ENCODE peak calls at places on chromosomes 13 and 19, in four cellular contexts. H, W, K and E are unnamed samples.

GRCh38 chr13:73336789-73337188 is 278.0 kb downstream of the KLF5 start:
- DNase-seq in H (no peak), K (no peak), W (no peak), E (no peak)

GRCh38 chr19:6271721-6272410 is 7.9 kb downstream of the MLLT1 start:
- DNase-seq in H (peak), K (no peak), W (no peak), E (no peak)

GRCh38 chr13:93045836-93046235 is 180.8 kb upstream of the GPC6 start:
- DNase-seq in H (no peak), K (no peak), W (no peak), E (no peak)

GRCh38 chr19:42601811-42602443 is 7.2 kb upstream of the CEACAM8 start:
- DNase-seq in W (peak), H (no peak), K (no peak), E (no peak)

GRCh38 chr13:44930907-44931676 is 58.2 kb downstream of the NUFIP1 start:
- DNase-seq in W (no peak), K (no peak), H (no peak), E (no peak)

GRCh38 chr13:44243198-44243852 is 130.3 kb upstream of the SERP2 start:
- DNase-seq in H (no peak), K (no peak), W (no peak), E (no peak)

GRCh38 chr13:81133066-81133465 is 792.1 kb upstream of the SPRY2 start:
- DNase-seq in W (no peak), H (no peak), K (no peak), E (no peak)

GRCh38 chr13:85969331-85969730 is 170.1 kb upstream of the SLITRK6 start:
- DNase-seq in W (no peak), K (no peak), H (no peak), E (no peak)

GRCh38 chr13:110866491-110867170 is 48.2 kb downstream of the ANKRD10 start:
- DNase-seq in H (no peak), K (no peak), W (no peak), E (no peak)

GRCh38 chr13:27018882-27019281 is 152.7 kb downstream of the USP12 start:
- DNase-seq in W (no peak), H (no peak), K (no peak), E (no peak)

GRCh38 chr19:54420383-54421168 is 5.3 kb downstream of the TTYH1 start:
- DNase-seq in W (no peak), K (no peak), H (no peak), E (no peak)

GRCh38 chr13:27921961-27922910 is 2.4 kb downstream of the PDX1 start:
- DNase-seq in K (no peak), W (no peak), H (no peak), E (peak)

GRCh38 chr13:98507060-98507797 is 69.7 kb downstream of the STK24 start:
- DNase-seq in W (no peak), H (no peak), K (no peak), E (no peak)

GRCh38 chr19:54133312-54133956 is 4.1 kb upstream of the CNOT3 start:
- DNase-seq in W (peak), H (no peak), K (no peak), E (no peak)

GRCh38 chr13:34462843-34463242 is 479.2 kb upstream of the NBEA start:
- DNase-seq in W (no peak), K (no peak), H (no peak), E (no peak)

GRCh38 chr19:10334340-10335148 is 1.2 kb upstream of the RAVER1 start:
- DNase-seq in W (peak), K (no peak), H (peak), E (no peak)

GRCh38 chr19:38912600-38913514 is 871 bp upstream of the CCER2 start:
- DNase-seq in H (no peak), K (no peak), W (no peak), E (no peak)

GRCh38 chr13:104872153-104872552 is 1663.3 kb downstream of the EFNB2 start:
- DNase-seq in K (no peak), W (no peak), H (no peak), E (no peak)

GRCh38 chr19:33396701-33397535 is 23.4 kb downstream of the CEBPG start:
- DNase-seq in H (no peak), W (no peak), K (peak), E (no peak)

GRCh38 chr19:8373867-8374813 is 10.2 kb downstream of the ANGPTL4 start:
- DNase-seq in H (no peak), W (no peak), K (no peak), E (no peak)

GRCh38 chr13:57063007-57063406 is 77.7 kb upstream of the PRR20A start:
- DNase-seq in H (no peak), W (no peak), K (no peak), E (no peak)

GRCh38 chr13:45950343-45950995 is 98.9 kb upstream of the SIAH3 start:
- DNase-seq in K (no peak), H (no peak), W (no peak), E (no peak)

GRCh38 chr13:95643009-95643408 is 1.5 kb downstream of the DZIP1 start:
- DNase-seq in W (no peak), H (no peak), K (no peak), E (no peak)

GRCh38 chr19:18109731-18110671 is 12.4 kb downstream of the MAST3 start:
- DNase-seq in H (no peak), W (peak), K (peak), E (peak)

GRCh38 chr13:102089177-102089576 is 312.7 kb downstream of the FGF14 start:
- DNase-seq in H (no peak), K (no peak), W (no peak), E (no peak)

GRCh38 chr19:33390120-33390907 is 16.8 kb downstream of the CEBPG start:
- DNase-seq in H (no peak), W (no peak), K (peak), E (no peak)

GRCh38 chr19:49425922-49426592 is 869 bp downstream of the GFY start:
- DNase-seq in H (no peak), W (no peak), K (no peak), E (no peak)

GRCh38 chr13:19646062-19646461 is 12.6 kb downstream of the MPHOSPH8 start:
- DNase-seq in W (no peak), K (no peak), H (no peak), E (no peak)

GRCh38 chr13:105572401-105572800 is 963.1 kb downstream of the EFNB2 start:
- DNase-seq in K (no peak), H (no peak), W (no peak), E (no peak)